ENCODE peak calls at places on chromosomes 3 and 15, in eight cellular contexts. P is stomach, A is A549, J is tibial nerve, L is upper lobe of left lung, N is transverse colon, I is sigmoid colon, D is HepG2. X is an unnamed sample.
A peak's percentile ranks its signal among the peaks of the same experiment; 100 is the strongest.

GRCh38 chr15:61499371-61499770 is 270.3 kb upstream of the RORA start:
- DNase-seq in I (no peak), N (no peak), J (no peak), D (no peak), L (no peak), A (no peak), P (no peak), X (peak; percentile 10)

GRCh38 chr15:101107625-101108457 is 144.0 kb downstream of the CHSY1 start:
- DNase-seq in J (no peak), L (no peak), D (no peak), P (no peak), N (no peak), I (no peak), A (no peak), X (no peak)

GRCh38 chr3:190902292-190902691 is 39.8 kb upstream of the GMNC start:
- DNase-seq in J (no peak), D (no peak), L (no peak), A (no peak), P (no peak), N (no peak), I (no peak), X (no peak)

GRCh38 chr3:10308678-10309077 is 12.2 kb downstream of the SEC13 start:
- DNase-seq in I (no peak), J (no peak), L (no peak), D (no peak), N (no peak), A (no peak), P (no peak), X (no peak)

GRCh38 chr3:73786346-73786807 is 161.6 kb upstream of the PDZRN3 start:
- DNase-seq in D (no peak), L (no peak), I (no peak), N (no peak), A (no peak), J (peak; percentile 19), P (no peak), X (no peak)

GRCh38 chr3:152269423-152270144 is 855 bp downstream of the MBNL1 start:
- DNase-seq in N (peak; percentile 73), J (peak; percentile 26), L (peak; percentile 60), A (peak; percentile 54), P (peak; percentile 28), I (peak; percentile 91), D (peak; percentile 46), X (peak; percentile 94)

GRCh38 chr3:185950720-185951119 is 12.9 kb upstream of the TRA2B start:
- DNase-seq in N (no peak), L (no peak), I (no peak), D (no peak), A (no peak), P (no peak), J (no peak), X (no peak)

GRCh38 chr3:15291589-15292541 is 40.5 kb downstream of the SH3BP5 start:
- DNase-seq in D (no peak), J (no peak), N (peak; percentile 52), L (peak; percentile 51), I (peak; percentile 62), A (no peak), P (no peak), X (no peak)

GRCh38 chr3:113516115-113516505 is 1.2 kb upstream of the SPICE1 start:
- DNase-seq in P (no peak), A (peak; percentile 72), L (peak; percentile 47), J (no peak), D (peak; percentile 44), N (peak; percentile 42), I (no peak), X (no peak)

GRCh38 chr3:172625404-172625803 is 85.5 kb downstream of the NCEH1 start:
- DNase-seq in L (no peak), A (no peak), N (no peak), D (no peak), I (no peak), P (no peak), J (no peak), X (no peak)

GRCh38 chr15:88266170-88266569 is 9.6 kb upstream of the NTRK3 start:
- DNase-seq in N (no peak), L (no peak), J (no peak), A (no peak), P (no peak), D (no peak), I (no peak), X (no peak)

GRCh38 chr15:71128939-71129562 is 13.8 kb downstream of the THSD4 start:
- DNase-seq in I (no peak), L (no peak), J (no peak), N (no peak), P (no peak), A (peak; percentile 61), D (no peak), X (no peak)

GRCh38 chr3:170714151-170714550 is 128.3 kb upstream of the SLC7A14 start:
- DNase-seq in A (no peak), L (no peak), N (no peak), D (no peak), P (no peak), J (no peak), I (no peak), X (no peak)

GRCh38 chr3:170713648-170714047 is 127.8 kb upstream of the SLC7A14 start:
- DNase-seq in N (no peak), J (no peak), I (no peak), L (no peak), P (no peak), A (no peak), D (no peak), X (no peak)

GRCh38 chr3:170712336-170712735 is 126.5 kb upstream of the SLC7A14 start:
- DNase-seq in J (no peak), A (no peak), I (no peak), D (no peak), N (no peak), L (no peak), P (no peak), X (no peak)

GRCh38 chr3:170711786-170712185 is 125.9 kb upstream of the SLC7A14 start:
- DNase-seq in P (no peak), D (no peak), A (no peak), J (no peak), I (no peak), N (no peak), L (no peak), X (no peak)

GRCh38 chr3:170712798-170713197 is 126.9 kb upstream of the SLC7A14 start:
- DNase-seq in P (no peak), A (no peak), N (no peak), D (no peak), I (no peak), J (no peak), L (no peak), X (no peak)
- TF ChIP-seq CTCF in P (no peak), A (no peak), N (no peak), D (no peak), I (no peak), J (no peak), L (no peak), X (no peak)

DNA sequence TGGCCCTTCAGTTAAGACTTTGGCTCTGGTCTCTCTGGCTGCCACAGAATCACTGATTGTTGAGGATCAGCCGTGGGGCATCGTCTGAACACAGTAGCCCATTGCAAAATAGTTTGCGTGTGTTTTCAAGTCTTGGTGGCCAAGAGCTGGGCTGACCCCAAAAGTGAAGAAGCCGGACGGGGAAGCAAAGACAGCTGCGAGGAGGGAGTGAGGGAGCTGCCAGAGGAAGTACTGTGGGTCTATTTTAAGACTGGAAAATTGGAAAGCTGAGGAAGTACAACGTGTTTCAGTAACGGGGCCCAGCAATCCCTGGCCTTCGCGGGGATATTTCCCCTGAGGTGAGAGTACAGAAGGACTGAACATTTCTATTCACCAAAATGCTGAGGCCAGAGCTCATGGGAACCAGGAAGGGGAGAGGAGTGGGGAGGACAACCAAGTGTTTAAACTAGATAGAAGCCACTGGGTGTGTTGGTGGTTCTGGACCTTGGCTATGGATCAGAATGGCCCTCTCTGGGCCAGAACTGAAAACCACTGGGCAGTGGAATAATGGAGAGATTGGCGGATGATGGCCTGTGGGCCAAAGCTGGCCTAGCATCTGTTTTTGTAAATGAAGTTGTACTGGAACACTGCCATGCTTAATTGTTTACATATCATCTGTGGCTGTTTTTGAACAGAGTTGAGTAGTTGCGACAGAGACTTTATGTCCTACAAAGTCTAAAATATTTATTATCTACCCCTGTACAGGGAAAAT is 34.1 kb upstream of the LIMD1 start:
- DNase-seq in J (peak; percentile 71), L (no peak), D (no peak), A (no peak), N (peak; percentile 54), P (peak; percentile 28), I (peak; percentile 95), X (peak; percentile 93)
- TF ChIP-seq EP300 in J (peak; percentile 91), L (no peak), D (no peak), A (no peak), N (no peak), P (no peak), I (no peak), X (no peak)

DNA sequence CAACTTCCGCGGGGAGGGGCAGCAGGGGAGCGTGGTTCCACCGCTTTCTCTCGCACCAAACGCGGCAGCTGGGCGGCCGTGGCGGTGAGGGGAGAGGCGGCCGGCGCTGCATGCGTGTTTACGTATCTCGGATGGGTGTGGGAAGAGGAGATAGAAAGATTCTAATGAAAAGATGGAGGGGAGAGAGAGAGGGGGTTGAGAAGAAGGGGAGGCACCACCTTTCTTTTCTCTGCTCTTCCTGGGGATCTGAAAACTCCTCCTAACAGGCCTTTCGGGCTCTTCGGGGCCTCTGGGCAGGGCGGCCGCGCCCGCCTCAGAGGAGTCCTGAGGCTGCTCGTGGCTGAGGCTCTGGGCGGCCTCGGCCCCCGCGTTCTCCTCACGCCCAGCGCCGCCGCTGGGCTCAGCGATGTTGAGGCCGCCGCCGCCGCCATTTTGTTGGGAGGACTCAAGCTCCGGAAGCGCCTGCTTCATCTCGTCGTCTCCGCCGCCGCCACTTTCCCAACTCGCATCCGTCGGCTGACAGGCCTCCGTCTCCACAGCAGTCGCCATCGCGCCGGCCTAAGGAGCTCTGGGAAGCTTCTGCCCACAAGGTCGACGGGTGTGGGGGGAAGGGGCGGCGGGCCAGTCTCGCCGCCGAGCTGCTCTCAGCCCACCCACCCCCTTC is 475 bp downstream of the TASOR start:
- DNase-seq in L (peak; percentile 79), J (peak; percentile 30), A (peak; percentile 78), D (peak; percentile 59), N (peak; percentile 80), I (peak; percentile 88), P (peak; percentile 74), X (peak; percentile 93)
- TF ChIP-seq POLR2A in L (peak; percentile 58), J (no peak), A (peak; percentile 45), D (peak; percentile 83), N (peak; percentile 73), I (peak; percentile 6), P (no peak), X (peak; percentile 24)

DNA sequence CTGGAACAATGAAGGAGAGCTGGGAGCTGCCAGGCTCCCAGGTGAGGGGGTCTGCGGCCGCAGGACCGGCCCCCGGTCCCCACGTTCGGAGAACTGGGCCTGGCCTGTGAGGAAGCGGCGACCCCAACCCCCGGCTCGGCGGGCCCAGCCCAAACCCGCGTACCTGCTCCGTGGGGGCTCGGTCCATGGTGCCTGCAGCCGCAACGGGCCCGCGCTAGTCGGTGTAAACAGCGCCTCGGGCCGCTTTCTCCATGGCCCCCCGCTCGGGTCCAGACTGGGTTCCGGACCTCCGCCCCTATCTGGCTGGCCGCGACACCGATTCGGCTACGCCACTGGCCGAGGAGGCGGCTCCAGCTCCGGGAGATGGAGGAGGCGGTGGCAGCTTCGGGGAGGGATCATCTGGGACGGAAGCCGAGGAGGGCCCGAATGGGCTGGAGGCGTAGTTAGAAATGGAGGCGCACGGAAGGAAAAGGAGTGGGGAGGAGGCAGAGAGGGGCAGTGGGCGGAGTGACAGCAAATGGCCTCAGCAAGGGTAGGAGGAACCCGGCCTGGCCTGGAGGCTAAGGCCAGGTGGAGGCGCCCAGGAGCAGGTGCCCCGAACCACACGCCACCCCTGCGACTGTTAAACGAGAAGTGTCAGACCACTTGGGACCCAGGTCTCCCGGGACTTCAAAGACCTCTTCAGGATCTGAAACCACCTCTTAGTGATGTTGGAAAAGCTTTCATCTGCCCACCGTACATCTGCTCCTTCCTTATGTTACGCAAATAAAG is at the start of gene SECISBP2L:
- DNase-seq in L (peak; percentile 95), P (peak; percentile 94), J (peak; percentile 85), A (peak; percentile 93), N (peak; percentile 95), D (peak; percentile 93), I (peak; percentile 96), X (peak; percentile 97)
- TF ChIP-seq CTCF in L (peak; percentile 12), P (no peak), J (peak; percentile 23), A (peak; percentile 34), N (no peak), D (peak; percentile 92), I (no peak), X (peak; percentile 21)

X was measured in esophagus muscularis mucosa.